ENCODE peak calls at places on chromosomes 11 and 22, in nine cellular contexts. I, B, M, D, R, T, P, S and X are unnamed samples.

GRCh38 chr22:20656902-20657836 is 116.7 kb upstream of the SERPIND1 start:
- DNase-seq in I (no peak), B (peak; percentile 55), M (no peak), D (no peak), R (no peak), T (peak; percentile 23), P (no peak), S (no peak), X (no peak)

GRCh38 chr22:37496651-37497599 is 10.7 kb upstream of the MFNG start:
- DNase-seq in I (no peak), B (no peak), M (no peak), D (no peak), R (no peak), T (peak; percentile 49), P (no peak), S (peak; percentile 78), X (no peak)

GRCh38 chr22:27207907-27208306 is 550.5 kb downstream of the MIAT start:
- DNase-seq in I (no peak), B (no peak), M (no peak), D (no peak), R (no peak), T (peak; percentile 68), P (no peak), S (no peak), X (no peak)

GRCh38 chr22:39920134-39920743 is 19.4 kb downstream of the GRAP2 start:
- DNase-seq in I (no peak), B (no peak), M (no peak), D (no peak), R (no peak), T (no peak), P (no peak), S (no peak), X (peak; percentile 81)

GRCh38 chr11:119789766-119790407 is 60.9 kb upstream of the NECTIN1 start:
- DNase-seq in I (no peak), B (no peak), M (no peak), D (no peak), R (no peak), T (no peak), P (no peak), S (no peak), X (no peak)

GRCh38 chr11:30216534-30216933 is 14.3 kb upstream of the FSHB start:
- DNase-seq in I (no peak), B (no peak), M (no peak), D (no peak), R (no peak), T (no peak), P (no peak), S (no peak), X (no peak)

GRCh38 chr22:30875481-30876215 is 92.9 kb downstream of the MORC2 start:
- DNase-seq in I (no peak), B (no peak), M (no peak), D (no peak), R (peak; percentile 39), T (no peak), P (no peak), S (no peak), X (no peak)

GRCh38 chr11:6622261-6623171 is 3.3 kb upstream of the TPP1 start:
- DNase-seq in I (no peak), B (no peak), M (no peak), D (peak; percentile 16), R (no peak), T (no peak), P (no peak), S (peak; percentile 33), X (no peak)

GRCh38 chr22:50568626-50569025 is 5.9 kb upstream of the SYCE3 start:
- DNase-seq in I (peak; percentile 45), B (peak; percentile 83), M (peak; percentile 49), D (no peak), R (no peak), T (no peak), P (no peak), S (no peak), X (no peak)

GRCh38 chr11:86594746-86595145 is 77.7 kb downstream of the ME3 start:
- DNase-seq in I (no peak), B (no peak), M (no peak), D (no peak), R (no peak), T (no peak), P (no peak), S (no peak), X (no peak)

GRCh38 chr11:35678975-35679374 is 16.4 kb downstream of the TRIM44 start:
- DNase-seq in I (no peak), B (no peak), M (no peak), D (no peak), R (no peak), T (no peak), P (no peak), S (no peak), X (no peak)

GRCh38 chr11:67303132-67303988 is at the start of gene SSH3:
- DNase-seq in I (peak; percentile 92), B (peak; percentile 56), M (peak; percentile 90), D (peak; percentile 66), R (peak; percentile 73), T (peak; percentile 74), P (peak; percentile 92), S (peak; percentile 76), X (peak; percentile 72)
- TF ChIP-seq POLR2A in I (peak; percentile 67), B (no peak), M (peak; percentile 92), D (no peak), R (peak; percentile 10), T (peak; percentile 65), P (peak; percentile 43), S (peak; percentile 71), X (no peak)

DNA sequence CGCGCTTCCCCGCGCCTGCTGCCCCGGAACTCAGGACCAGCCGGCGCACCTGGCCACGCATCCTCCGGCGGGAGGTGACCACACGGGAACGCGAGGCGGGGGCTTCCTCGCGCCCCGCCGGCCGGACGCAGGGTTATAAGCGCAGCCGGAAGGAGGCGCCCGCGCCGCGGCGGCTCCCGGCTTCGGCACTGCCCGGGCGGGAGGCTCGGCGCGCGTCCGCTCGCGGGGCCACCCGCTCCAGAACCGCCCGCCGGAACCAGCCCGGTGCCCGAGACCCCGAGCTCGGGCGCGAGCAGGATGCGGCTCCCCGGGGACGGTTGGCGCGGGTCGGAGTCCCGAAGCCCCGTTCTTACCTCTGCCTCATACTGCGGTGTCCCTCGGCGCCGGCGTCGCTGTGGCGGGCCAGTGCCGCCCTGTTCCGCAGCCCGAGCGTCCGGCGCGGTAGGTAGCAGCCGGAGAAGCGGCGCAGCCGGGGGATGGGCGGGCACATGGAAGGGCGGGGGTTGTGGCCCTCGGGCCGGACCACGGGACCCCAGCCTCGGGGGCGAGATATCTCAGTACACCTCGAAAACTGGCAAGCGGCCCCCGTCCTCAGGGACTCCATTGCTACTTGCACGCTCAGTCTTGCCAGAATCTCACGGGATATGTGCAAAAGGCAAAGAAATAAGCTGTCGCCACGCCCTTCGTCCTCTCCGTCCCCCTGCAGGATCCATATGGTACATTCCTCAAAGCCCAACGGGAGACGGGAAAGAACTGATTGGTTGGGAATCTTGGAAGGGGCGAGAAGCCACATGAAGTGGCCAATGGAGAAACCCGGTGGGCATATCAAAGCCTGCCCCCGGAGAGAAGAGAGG is 23.1 kb downstream of the MICAL3 start:
- DNase-seq in I (peak; percentile 91), B (peak; percentile 97), M (peak; percentile 92), D (peak; percentile 95), R (peak; percentile 84), T (peak; percentile 97), P (peak; percentile 93), S (peak; percentile 86), X (peak; percentile 96)
- TF ChIP-seq POLR2A in I (peak; percentile 91), B (peak; percentile 72), M (peak; percentile 83), D (peak; percentile 61), R (peak; percentile 59), T (peak; percentile 89), P (peak; percentile 92), S (peak; percentile 88), X (peak; percentile 82)

DNA sequence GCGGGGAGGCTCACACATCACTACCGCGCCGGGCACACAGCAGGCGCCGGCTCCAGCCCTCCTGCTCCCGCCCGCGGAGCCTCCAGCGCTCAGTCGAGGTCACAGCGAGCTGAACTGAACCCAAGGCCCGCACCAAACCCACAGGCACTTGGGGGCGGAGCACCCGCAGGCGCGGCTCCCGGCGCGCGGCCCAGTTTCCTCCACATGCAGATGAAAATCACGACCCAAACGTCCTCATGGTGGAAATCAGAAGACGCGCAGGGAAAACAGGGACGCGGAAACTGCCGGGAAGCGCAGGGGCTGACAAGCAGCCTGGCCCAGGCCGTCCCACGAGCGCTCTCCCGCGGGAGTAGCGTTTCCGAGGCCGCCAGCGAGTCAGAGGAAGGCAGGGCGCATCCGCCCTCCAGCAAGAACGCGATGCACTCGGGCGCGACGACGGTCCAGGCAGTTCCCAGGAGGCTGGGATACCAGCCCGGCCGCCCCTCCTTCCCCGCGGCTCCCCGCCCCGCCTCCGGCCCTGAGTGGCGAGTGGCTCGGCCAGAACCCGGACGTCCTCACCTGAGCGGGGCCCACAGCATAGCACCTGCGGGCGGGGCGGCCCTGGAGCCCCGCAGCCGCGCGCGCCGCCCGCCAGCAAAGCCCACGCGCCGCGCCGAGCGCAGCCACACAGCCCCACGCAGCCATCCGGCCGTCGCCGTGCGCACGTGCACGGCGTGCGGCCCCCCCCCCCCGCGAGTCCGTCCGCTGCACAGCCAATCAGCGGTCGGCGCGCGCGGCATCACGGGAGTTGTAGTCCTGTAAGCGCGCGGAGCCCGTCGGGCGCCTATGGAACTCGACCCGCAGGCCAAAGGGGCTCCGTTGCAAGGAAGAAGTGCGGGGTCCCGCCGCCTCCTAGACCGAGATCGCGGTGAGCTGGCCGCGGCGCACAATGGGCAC is at the start of gene HDHD5:
- DNase-seq in I (peak; percentile 92), B (no peak), M (peak; percentile 94), D (peak; percentile 88), R (peak; percentile 86), T (peak; percentile 83), P (peak; percentile 94), S (peak; percentile 80), X (peak; percentile 76)
- TF ChIP-seq POLR2A in I (peak; percentile 64), B (no peak), M (peak; percentile 62), D (no peak), R (no peak), T (peak; percentile 38), P (peak; percentile 59), S (peak; percentile 36), X (no peak)

GRCh38 chr11:47847892-47848635 is at the start of gene NUP160:
- DNase-seq in I (peak; percentile 88), B (peak; percentile 50), M (peak; percentile 91), D (peak; percentile 83), R (peak; percentile 84), T (peak; percentile 73), P (peak; percentile 90), S (peak; percentile 84), X (peak; percentile 93)
- TF ChIP-seq POLR2A in I (peak; percentile 87), B (peak; percentile 87), M (peak; percentile 86), D (peak; percentile 64), R (peak; percentile 73), T (peak; percentile 92), P (peak; percentile 64), S (peak; percentile 93), X (peak; percentile 92)